ENCODE peak calls at places on chromosomes 2 and 18, in seven cellular contexts. M is kidney epithelial cell, U is heart left ventricle, T is epithelial cell of esophagus, I is thoracic aorta, K is HFF-Myc, A is ovary. B is an unnamed sample.

GRCh38 chr2:241252778-241253475 is 62.5 kb downstream of the HDLBP start:
- DNase-seq in M (no peak), U (no peak), I (no peak), K (no peak), A (no peak), T (no peak), B (no peak)

GRCh38 chr2:131673400-131674173 is 145.9 kb downstream of the CCDC74A start:
- DNase-seq in K (no peak), U (peak), A (peak), T (peak), M (no peak), I (no peak), B (no peak)

GRCh38 chr2:24411488-24412146 is 51.3 kb upstream of the ITSN2 start:
- DNase-seq in U (no peak), M (no peak), T (peak), K (no peak), A (no peak), I (no peak), B (no peak)

GRCh38 chr2:144944506-144945230 is 424.7 kb upstream of the ZEB2 start:
- DNase-seq in I (no peak), K (no peak), U (no peak), A (no peak), M (no peak), T (no peak), B (no peak)

GRCh38 chr18:7568426-7568825 is 1.3 kb downstream of the PTPRM start:
- DNase-seq in T (peak), A (peak), U (peak), M (no peak), K (no peak), I (no peak), B (no peak)

GRCh38 chr2:144682248-144682647 is 162.3 kb upstream of the ZEB2 start:
- DNase-seq in M (no peak), T (peak), A (no peak), U (no peak), I (no peak), K (no peak), B (no peak)

GRCh38 chr2:109382946-109383345 is 230.8 kb downstream of the SEPTIN10 start:
- DNase-seq in M (peak), K (peak), A (peak), I (peak), T (peak), U (peak), B (peak)

GRCh38 chr2:181575024-181575649 is 81.8 kb downstream of the CERKL start:
- DNase-seq in I (no peak), M (no peak), A (no peak), K (no peak), T (no peak), U (no peak), B (no peak)

GRCh38 chr2:176080540-176081355 is 3.0 kb downstream of the EVX2 start:
- DNase-seq in T (no peak), U (no peak), M (no peak), A (no peak), K (no peak), I (no peak), B (no peak)

GRCh38 chr2:96882230-96882629 is 12.3 kb upstream of the SEMA4C start:
- DNase-seq in M (no peak), A (no peak), I (no peak), U (no peak), T (peak), K (no peak), B (no peak)

GRCh38 chr2:96881349-96882195 is 11.7 kb upstream of the SEMA4C start:
- DNase-seq in U (no peak), K (no peak), M (no peak), T (no peak), A (no peak), I (no peak), B (no peak)

GRCh38 chr2:96884299-96885156 is 14.6 kb upstream of the SEMA4C start:
- DNase-seq in U (no peak), T (peak), I (no peak), A (no peak), K (no peak), M (no peak), B (no peak)

GRCh38 chr2:96882906-96883305 is 13.0 kb upstream of the SEMA4C start:
- DNase-seq in A (no peak), U (no peak), I (no peak), M (no peak), K (no peak), T (no peak), B (no peak)

GRCh38 chr2:96883306-96883705 is 13.4 kb upstream of the SEMA4C start:
- DNase-seq in T (no peak), K (no peak), M (no peak), A (no peak), U (no peak), I (no peak), B (no peak)
- H3K4me3 ChIP-seq in T (no peak), K (no peak), M (no peak), A (no peak), U (no peak), I (no peak), B (no peak)

GRCh38 chr2:159694500-159695040 is 17.7 kb upstream of the MARCHF7 start:
- DNase-seq in T (no peak), K (no peak), M (no peak), A (no peak), U (no peak), I (no peak), B (no peak)
- H3K4me3 ChIP-seq in T (no peak), K (no peak), M (no peak), A (no peak), U (no peak), I (no peak), B (no peak)

DNA sequence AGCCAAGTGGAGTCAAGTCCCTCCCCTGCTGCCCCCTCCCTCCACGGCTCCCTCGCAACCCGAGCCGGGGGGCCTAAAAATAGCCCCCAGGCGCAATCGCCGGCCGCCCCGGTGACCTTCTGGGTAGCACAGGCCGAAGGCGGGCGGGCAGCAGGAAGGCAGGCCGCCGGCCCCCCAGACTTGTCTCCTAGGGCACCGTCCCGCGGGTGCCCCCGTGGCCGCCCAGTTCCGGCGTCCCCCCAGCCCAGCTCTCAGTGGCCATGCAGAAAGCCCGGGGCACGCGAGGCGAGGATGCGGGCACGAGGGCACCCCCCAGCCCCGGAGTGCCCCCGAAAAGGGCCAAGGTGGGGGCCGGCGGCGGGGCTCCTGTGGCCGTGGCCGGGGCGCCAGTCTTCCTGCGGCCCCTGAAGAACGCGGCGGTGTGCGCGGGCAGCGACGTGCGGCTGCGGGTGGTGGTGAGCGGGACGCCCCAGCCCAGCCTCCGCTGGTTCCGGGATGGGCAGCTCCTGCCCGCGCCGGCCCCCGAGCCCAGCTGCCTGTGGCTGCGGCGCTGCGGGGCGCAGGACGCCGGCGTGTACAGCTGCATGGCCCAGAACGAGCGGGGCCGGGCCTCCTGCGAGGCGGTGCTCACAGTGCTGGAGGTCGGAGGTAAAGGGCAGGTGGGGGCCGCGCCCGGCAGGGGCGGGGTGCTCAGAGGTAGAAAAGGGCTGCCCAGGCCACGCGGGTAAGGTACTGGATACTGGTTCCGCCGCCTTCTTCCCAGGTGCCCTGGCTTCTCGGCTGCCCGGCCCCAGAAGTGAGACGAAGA is at the start of gene SPEG:
- DNase-seq in T (no peak), U (no peak), M (no peak), K (no peak), I (no peak), A (peak), B (no peak)
- H3K4me3 ChIP-seq in T (no peak), U (peak), M (peak), K (no peak), I (peak), A (peak), B (no peak)

GRCh38 chr2:68122680-68122964 is 35.1 kb upstream of the PNO1 start:
- DNase-seq in M (no peak), A (no peak), U (no peak), T (no peak), I (no peak), K (no peak), B (no peak)
- H3K4me3 ChIP-seq in M (no peak), A (no peak), U (no peak), T (no peak), I (no peak), K (no peak), B (no peak)

DNA sequence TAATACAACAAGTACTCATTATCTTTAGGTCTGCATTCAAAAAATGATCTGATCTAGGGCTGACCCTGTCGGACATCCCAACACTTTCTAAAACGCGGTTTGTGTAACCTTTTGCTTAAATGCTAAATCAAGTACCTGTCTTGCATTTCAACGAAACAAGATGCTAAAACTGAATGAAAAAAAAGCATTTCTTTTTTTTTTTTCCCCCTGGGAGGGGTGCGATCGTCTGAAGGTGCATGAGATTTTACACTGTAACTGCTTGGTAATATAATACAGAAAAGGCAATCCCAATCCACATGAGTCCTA is 143.9 kb downstream of the MEIS1 start:
- DNase-seq in U (no peak), A (no peak), T (no peak), K (no peak), I (no peak), M (no peak), B (no peak)
- H3K4me3 ChIP-seq in U (no peak), A (peak), T (peak), K (no peak), I (peak), M (no peak), B (no peak)

GRCh38 chr2:172088245-172089004 is 3.1 kb downstream of the DLX1 start:
- DNase-seq in M (no peak), U (no peak), I (no peak), T (no peak), K (no peak), A (no peak), B (no peak)

GRCh38 chr2:172089005-172089504 is 3.7 kb downstream of the DLX1 start:
- DNase-seq in U (no peak), A (no peak), M (no peak), K (no peak), T (no peak), I (no peak), B (no peak)

GRCh38 chr2:172086349-172087190 is 1.3 kb downstream of the DLX1 start:
- DNase-seq in I (no peak), A (no peak), M (no peak), U (no peak), K (no peak), T (peak), B (no peak)

GRCh38 chr2:172087191-172087779 is 2.0 kb downstream of the DLX1 start:
- DNase-seq in K (no peak), A (no peak), I (no peak), U (no peak), T (no peak), M (no peak), B (no peak)

GRCh38 chr2:172087780-172088244 is 2.5 kb downstream of the DLX1 start:
- DNase-seq in I (no peak), M (no peak), K (no peak), U (no peak), T (no peak), A (no peak), B (no peak)
- H3K4me3 ChIP-seq in I (no peak), M (no peak), K (peak), U (no peak), T (no peak), A (no peak), B (peak)

GRCh38 chr2:237715459-237715947 is 83.1 kb upstream of the RBM44 start:
- DNase-seq in K (no peak), M (no peak), A (no peak), I (no peak), T (peak), U (peak), B (no peak)
- H3K4me3 ChIP-seq in K (no peak), M (no peak), A (no peak), I (peak), T (peak), U (peak), B (no peak)

DNA sequence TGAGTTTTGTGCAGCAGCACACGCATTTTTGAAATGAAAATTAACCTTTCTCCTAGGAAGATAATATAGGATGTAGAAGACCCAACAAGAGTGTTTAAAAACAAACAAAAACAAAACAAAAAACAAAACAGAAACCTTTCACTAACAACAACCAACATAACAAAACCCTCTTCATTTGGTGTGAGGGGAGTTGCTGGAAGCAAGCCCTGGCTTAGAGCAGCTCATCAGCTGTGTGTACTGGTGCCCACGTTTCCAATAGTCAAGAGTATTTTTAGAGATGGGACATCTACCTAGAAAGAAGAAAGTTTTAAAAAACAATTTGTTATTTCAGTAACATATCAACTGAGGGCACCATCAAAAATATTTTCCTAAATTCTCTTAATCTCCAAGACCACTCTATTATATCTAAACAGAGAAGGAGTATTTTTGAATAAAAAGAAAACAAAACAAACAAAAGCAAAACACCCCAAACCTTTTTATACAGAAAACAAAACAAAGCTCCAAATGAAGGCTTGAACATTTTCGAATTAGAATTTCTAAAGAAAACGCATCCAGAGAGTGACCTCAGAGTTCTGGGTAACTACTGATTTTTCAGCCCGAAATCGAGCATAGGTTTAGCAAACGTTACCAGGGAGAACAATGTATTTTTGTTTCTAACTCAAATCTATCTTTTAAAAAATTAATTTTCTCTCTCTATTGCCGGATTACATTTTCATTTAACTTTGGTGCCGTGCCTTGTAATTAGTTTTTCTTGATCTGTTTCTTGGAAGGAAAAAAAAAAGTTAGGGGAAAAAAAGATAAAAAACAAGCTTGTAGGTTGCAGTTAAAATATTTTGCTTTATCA is 134.6 kb downstream of the INSIG2 start:
- DNase-seq in M (no peak), I (no peak), U (no peak), K (no peak), T (no peak), A (no peak), B (no peak)
- H3K4me3 ChIP-seq in M (no peak), I (peak), U (no peak), K (no peak), T (no peak), A (no peak), B (peak)

DNA sequence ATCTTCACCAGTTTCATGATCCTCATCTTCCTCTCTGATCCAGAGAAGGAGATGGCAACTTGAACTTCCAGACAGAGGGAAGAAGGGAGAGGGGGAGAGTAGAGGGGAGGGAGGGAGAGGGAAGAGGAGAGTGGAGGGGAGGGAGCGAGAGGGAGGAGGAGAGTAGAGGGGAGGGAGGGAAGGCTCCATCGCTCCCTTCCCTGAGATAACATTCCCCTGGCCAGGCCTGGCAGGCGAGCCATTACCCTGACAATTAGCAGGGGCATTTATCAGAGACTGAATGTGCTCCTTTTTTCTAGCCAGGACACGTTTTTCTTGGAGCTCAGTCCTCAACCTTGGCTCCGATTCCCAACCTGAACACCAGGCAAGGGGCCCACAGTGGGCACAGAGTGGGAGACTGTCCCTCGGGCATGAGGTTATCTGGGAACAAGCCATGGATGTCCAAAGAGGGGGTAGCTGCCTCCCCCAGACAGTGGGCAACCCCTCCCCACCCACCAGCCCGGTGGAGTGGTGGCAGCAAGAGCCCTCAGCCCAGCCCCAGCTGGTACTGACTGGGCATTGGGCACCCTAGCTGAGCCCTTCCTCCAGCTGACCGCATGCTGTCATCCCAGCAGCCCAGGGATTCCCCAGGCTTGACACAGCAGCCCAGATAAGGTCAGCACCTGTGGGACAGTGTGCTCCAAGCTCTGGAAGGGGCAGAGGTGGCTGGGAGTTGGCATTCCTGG is 81.8 kb downstream of the TNS1 start:
- DNase-seq in A (peak), I (no peak), T (no peak), K (no peak), U (peak), M (no peak), B (no peak)
- H3K4me3 ChIP-seq in A (peak), I (peak), T (no peak), K (no peak), U (no peak), M (no peak), B (no peak)

GRCh38 chr2:174636979-174637378 is 39.4 kb upstream of the WIPF1 start:
- DNase-seq in I (no peak), K (no peak), U (no peak), T (no peak), M (no peak), A (no peak), B (no peak)
- H3K4me3 ChIP-seq in I (no peak), K (no peak), U (no peak), T (no peak), M (no peak), A (no peak), B (no peak)

B was measured in skeletal muscle cell.